ENCODE peak calls at places on chromosome 11, in seven cellular contexts. One of them, this sample, is unnamed.

GRCh38 chr11:74689666-74690065 is 41.6 kb downstream of the CHRDL2 start:
- DNase-seq in mesenchymal stem cell: no peak
- DNase-seq in H1: no peak
- DNase-seq in IMR-90: peak; percentile 66
- DNase-seq in trophoblast cell: no peak
- DNase-seq in mesendoderm: no peak
- DNase-seq in H9: no peak
- DNase-seq in this sample: no peak

GRCh38 chr11:33005175-33005574 is 10.5 kb upstream of the DEPDC7 start:
- DNase-seq in trophoblast cell: no peak
- DNase-seq in IMR-90: no peak
- DNase-seq in H9: no peak
- DNase-seq in mesendoderm: no peak
- DNase-seq in H1: no peak
- DNase-seq in mesenchymal stem cell: no peak
- DNase-seq in this sample: no peak

GRCh38 chr11:96279421-96280290 is 63.3 kb downstream of the MAML2 start:
- DNase-seq in IMR-90: peak; percentile 67
- DNase-seq in H9: no peak
- DNase-seq in H1: no peak
- DNase-seq in mesenchymal stem cell: peak; percentile 74
- DNase-seq in mesendoderm: no peak
- DNase-seq in trophoblast cell: peak; percentile 40
- DNase-seq in this sample: no peak

GRCh38 chr11:118980191-118980881 is 8.8 kb downstream of the FOXR1 start:
- DNase-seq in trophoblast cell: peak; percentile 48
- DNase-seq in H9: peak; percentile 71
- DNase-seq in mesenchymal stem cell: no peak
- DNase-seq in mesendoderm: peak; percentile 64
- DNase-seq in H1: no peak
- DNase-seq in IMR-90: no peak
- DNase-seq in this sample: no peak

GRCh38 chr11:33177676-33178336 is 16.5 kb upstream of the CSTF3 start:
- DNase-seq in trophoblast cell: no peak
- DNase-seq in IMR-90: no peak
- DNase-seq in mesenchymal stem cell: no peak
- DNase-seq in H9: peak; percentile 56
- DNase-seq in H1: no peak
- DNase-seq in mesendoderm: no peak
- DNase-seq in this sample: no peak

GRCh38 chr11:101129203-101129943 is at the start of gene PGR:
- DNase-seq in mesenchymal stem cell: peak; percentile 4
- DNase-seq in trophoblast cell: peak; percentile 22
- DNase-seq in IMR-90: no peak
- DNase-seq in mesendoderm: peak; percentile 42
- DNase-seq in H1: no peak
- DNase-seq in H9: peak; percentile 49
- DNase-seq in this sample: peak; percentile 17

GRCh38 chr11:126100681-126101080 is 38.0 kb upstream of the CDON start:
- DNase-seq in mesendoderm: no peak
- DNase-seq in mesenchymal stem cell: no peak
- DNase-seq in H9: no peak
- DNase-seq in H1: no peak
- DNase-seq in trophoblast cell: no peak
- DNase-seq in IMR-90: no peak
- DNase-seq in this sample: no peak

GRCh38 chr11:69637956-69638871 is 2.7 kb upstream of the CCND1 start:
- DNase-seq in H1: no peak
- DNase-seq in mesendoderm: peak; percentile 89
- DNase-seq in mesenchymal stem cell: peak; percentile 81
- DNase-seq in H9: peak; percentile 83
- DNase-seq in IMR-90: peak; percentile 65
- DNase-seq in trophoblast cell: peak; percentile 55
- DNase-seq in this sample: peak; percentile 77

GRCh38 chr11:21654091-21654490 is 538.8 kb upstream of the ANO5 start:
- DNase-seq in H1: no peak
- DNase-seq in H9: no peak
- DNase-seq in mesenchymal stem cell: no peak
- DNase-seq in IMR-90: no peak
- DNase-seq in mesendoderm: no peak
- DNase-seq in trophoblast cell: no peak
- DNase-seq in this sample: peak; percentile 5

GRCh38 chr11:1953489-1954284 is 6.6 kb downstream of the MRPL23 start:
- DNase-seq in H9: no peak
- DNase-seq in mesenchymal stem cell: no peak
- DNase-seq in H1: no peak
- DNase-seq in mesendoderm: no peak
- DNase-seq in IMR-90: no peak
- DNase-seq in trophoblast cell: no peak
- DNase-seq in this sample: no peak

GRCh38 chr11:62333768-62334167 is 3.5 kb upstream of the ASRGL1 start:
- DNase-seq in mesenchymal stem cell: no peak
- DNase-seq in mesendoderm: no peak
- DNase-seq in trophoblast cell: no peak
- DNase-seq in H9: no peak
- DNase-seq in IMR-90: no peak
- DNase-seq in H1: no peak
- DNase-seq in this sample: no peak

GRCh38 chr11:69018924-69019323 is 5.9 kb upstream of the MRGPRF start:
- DNase-seq in H9: no peak
- DNase-seq in mesenchymal stem cell: peak; percentile 24
- DNase-seq in IMR-90: peak; percentile 71
- DNase-seq in H1: no peak
- DNase-seq in mesendoderm: no peak
- DNase-seq in trophoblast cell: no peak
- DNase-seq in this sample: no peak

GRCh38 chr11:8009856-8010255 is 22.7 kb downstream of the EIF3F start:
- DNase-seq in trophoblast cell: no peak
- DNase-seq in H1: no peak
- DNase-seq in IMR-90: no peak
- DNase-seq in H9: no peak
- DNase-seq in mesendoderm: no peak
- DNase-seq in mesenchymal stem cell: no peak
- DNase-seq in this sample: no peak

GRCh38 chr11:69397732-69398131 is 83.7 kb upstream of the LINC01488 start:
- DNase-seq in IMR-90: no peak
- DNase-seq in mesenchymal stem cell: no peak
- DNase-seq in trophoblast cell: no peak
- DNase-seq in H9: no peak
- DNase-seq in H1: no peak
- DNase-seq in mesendoderm: no peak
- DNase-seq in this sample: no peak

GRCh38 chr11:9057032-9057431 is 34.4 kb downstream of the SCUBE2 start:
- DNase-seq in mesenchymal stem cell: no peak
- DNase-seq in IMR-90: peak; percentile 12
- DNase-seq in mesendoderm: no peak
- DNase-seq in H9: no peak
- DNase-seq in trophoblast cell: no peak
- DNase-seq in H1: no peak
- DNase-seq in this sample: no peak

GRCh38 chr11:110716361-110716760 is 4.1 kb upstream of the ARHGAP20 start:
- DNase-seq in trophoblast cell: peak; percentile 23
- DNase-seq in H1: no peak
- DNase-seq in H9: no peak
- DNase-seq in mesenchymal stem cell: peak; percentile 31
- DNase-seq in mesendoderm: no peak
- DNase-seq in IMR-90: peak; percentile 77
- DNase-seq in this sample: no peak

GRCh38 chr11:8767466-8768142 is 85.0 kb downstream of the RPL27A start:
- DNase-seq in trophoblast cell: peak; percentile 92
- DNase-seq in H9: no peak
- DNase-seq in mesendoderm: peak; percentile 76
- DNase-seq in mesenchymal stem cell: no peak
- DNase-seq in IMR-90: no peak
- DNase-seq in H1: no peak
- DNase-seq in this sample: no peak

GRCh38 chr11:118914178-118914918 is 11.4 kb downstream of the BCL9L start:
- DNase-seq in H9: peak; percentile 59
- DNase-seq in H1: no peak
- DNase-seq in mesendoderm: peak; percentile 51
- DNase-seq in IMR-90: no peak
- DNase-seq in trophoblast cell: no peak
- DNase-seq in mesenchymal stem cell: no peak
- DNase-seq in this sample: no peak

GRCh38 chr11:112227002-112227401 is 774 bp downstream of the PTS start:
- DNase-seq in H9: no peak
- DNase-seq in H1: no peak
- DNase-seq in trophoblast cell: peak; percentile 36
- DNase-seq in IMR-90: peak; percentile 48
- DNase-seq in mesenchymal stem cell: peak; percentile 58
- DNase-seq in mesendoderm: no peak
- DNase-seq in this sample: no peak

GRCh38 chr11:75981546-75981945 is 166.5 kb downstream of the UVRAG start:
- DNase-seq in H9: no peak
- DNase-seq in trophoblast cell: no peak
- DNase-seq in IMR-90: no peak
- DNase-seq in mesenchymal stem cell: no peak
- DNase-seq in mesendoderm: no peak
- DNase-seq in H1: no peak
- DNase-seq in this sample: no peak

GRCh38 chr11:75982309-75982708 is 167.3 kb downstream of the UVRAG start:
- DNase-seq in trophoblast cell: no peak
- DNase-seq in H1: no peak
- DNase-seq in mesenchymal stem cell: no peak
- DNase-seq in mesendoderm: peak; percentile 55
- DNase-seq in H9: no peak
- DNase-seq in IMR-90: no peak
- DNase-seq in this sample: no peak

DNA sequence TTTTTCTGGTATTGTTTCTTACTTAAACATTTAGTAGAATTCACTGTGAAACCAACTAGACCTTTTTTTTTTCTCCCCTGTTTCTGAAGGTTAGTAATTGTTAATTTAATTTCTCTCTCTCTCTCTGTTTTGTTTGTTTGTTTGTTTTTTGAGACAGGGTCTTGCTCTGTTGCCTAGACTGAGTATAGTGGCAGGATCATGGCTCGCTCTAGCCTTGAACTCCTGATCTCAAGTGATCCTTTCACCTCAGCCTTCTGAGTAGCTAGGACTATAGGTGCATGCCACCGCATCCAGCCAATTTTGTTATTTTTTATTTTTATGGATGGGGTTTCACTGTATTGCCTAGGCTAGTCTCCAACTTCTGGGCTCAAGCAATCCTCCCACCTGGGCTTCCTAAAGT is 165.0 kb downstream of the UVRAG start:
- DNase-seq in H9: no peak
- DNase-seq in trophoblast cell: no peak
- DNase-seq in IMR-90: no peak
- DNase-seq in mesenchymal stem cell: no peak
- DNase-seq in H1: no peak
- DNase-seq in mesendoderm: no peak
- DNase-seq in this sample: no peak
- H3K18ac ChIP-seq in H9: no peak overlapping the region
- H3K18ac ChIP-seq in trophoblast cell: no peak overlapping the region
- H3K18ac ChIP-seq in IMR-90: no peak overlapping the region
- H3K18ac ChIP-seq in mesenchymal stem cell: no peak overlapping the region
- H3K18ac ChIP-seq in H1: no peak overlapping the region
- H3K18ac ChIP-seq in mesendoderm: no peak overlapping the region
- H3K18ac ChIP-seq in this sample: no peak overlapping the region

DNA sequence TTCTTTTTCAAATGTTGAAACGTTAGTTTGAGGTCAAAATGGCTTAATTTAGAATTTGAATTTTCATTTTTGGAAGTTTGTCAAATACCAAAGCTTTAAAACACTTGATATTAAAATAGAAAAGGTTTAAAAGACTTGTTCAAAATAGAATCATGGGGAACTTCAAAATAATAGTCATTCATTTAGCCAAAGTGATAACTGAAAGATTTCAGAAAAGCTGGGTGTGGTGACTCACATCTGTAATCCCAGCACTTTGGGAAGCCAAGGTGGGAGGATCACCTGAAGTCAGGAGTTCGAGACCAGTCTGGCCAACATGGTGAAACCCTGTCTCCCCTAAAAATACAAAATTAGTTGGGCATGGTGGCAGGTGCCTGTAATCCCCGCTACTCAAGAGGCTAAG is 10.9 kb downstream of the GSTP1 start:
- DNase-seq in mesendoderm: no peak
- DNase-seq in trophoblast cell: no peak
- DNase-seq in IMR-90: no peak
- DNase-seq in H9: no peak
- DNase-seq in H1: no peak
- DNase-seq in mesenchymal stem cell: no peak
- DNase-seq in this sample: no peak
- H3K18ac ChIP-seq in mesendoderm: no peak overlapping the region
- H3K18ac ChIP-seq in trophoblast cell: no peak overlapping the region
- H3K18ac ChIP-seq in IMR-90: no peak overlapping the region
- H3K18ac ChIP-seq in H9: no peak overlapping the region
- H3K18ac ChIP-seq in H1: no peak overlapping the region
- H3K18ac ChIP-seq in mesenchymal stem cell: no peak overlapping the region
- H3K18ac ChIP-seq in this sample: no peak overlapping the region

DNA sequence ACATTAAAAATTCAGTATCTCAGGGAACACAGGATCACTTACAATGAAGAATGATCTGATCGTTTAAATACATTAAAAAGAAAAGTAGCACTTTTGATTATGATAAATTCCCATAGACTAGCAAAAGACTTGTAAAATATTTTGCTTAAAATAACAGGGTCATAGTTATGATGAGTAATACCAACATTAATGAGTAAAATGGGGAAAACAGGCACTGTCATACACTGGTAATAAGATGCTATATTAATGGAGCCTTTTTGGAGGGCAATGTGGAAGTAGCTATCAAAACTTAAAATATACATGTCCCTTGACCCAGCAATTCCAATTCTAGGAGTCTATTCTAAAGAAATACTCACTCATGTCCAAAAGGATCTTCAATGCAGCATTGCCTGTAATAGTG is 61.8 kb upstream of the CLNS1A start:
- DNase-seq in trophoblast cell: no peak
- DNase-seq in H1: no peak
- DNase-seq in mesendoderm: no peak
- DNase-seq in H9: no peak
- DNase-seq in mesenchymal stem cell: no peak
- DNase-seq in IMR-90: no peak
- DNase-seq in this sample: no peak
- H3K18ac ChIP-seq in trophoblast cell: no peak overlapping the region
- H3K18ac ChIP-seq in H1: no peak overlapping the region
- H3K18ac ChIP-seq in mesendoderm: no peak overlapping the region
- H3K18ac ChIP-seq in H9: no peak overlapping the region
- H3K18ac ChIP-seq in mesenchymal stem cell: no peak overlapping the region
- H3K18ac ChIP-seq in IMR-90: no peak overlapping the region
- H3K18ac ChIP-seq in this sample: no peak overlapping the region

DNA sequence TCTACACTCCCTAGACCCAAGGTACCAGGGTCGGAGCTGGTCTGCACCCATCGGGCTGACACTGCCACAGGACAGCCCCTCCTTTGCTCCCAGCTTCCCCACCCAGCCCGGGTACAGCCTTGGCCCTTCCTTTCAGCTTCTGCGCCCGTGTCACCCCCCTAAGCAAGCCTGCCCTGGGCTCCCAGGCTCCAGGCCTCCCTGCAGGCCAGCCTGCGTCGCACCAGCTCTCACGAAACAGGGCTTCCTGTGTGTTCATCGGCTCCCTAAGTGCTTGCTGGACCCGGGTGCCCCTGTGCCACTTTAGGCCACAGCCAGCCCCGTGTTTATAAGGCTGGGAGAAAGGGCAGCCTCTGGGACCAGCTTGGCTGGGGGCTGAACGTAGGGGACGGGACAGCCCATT is 21.1 kb downstream of the FLRT1 start:
- DNase-seq in mesendoderm: no peak
- DNase-seq in IMR-90: no peak
- DNase-seq in H9: no peak
- DNase-seq in mesenchymal stem cell: no peak
- DNase-seq in trophoblast cell: no peak
- DNase-seq in H1: no peak
- DNase-seq in this sample: no peak
- H3K18ac ChIP-seq in mesendoderm: no peak overlapping the region
- H3K18ac ChIP-seq in IMR-90: no peak overlapping the region
- H3K18ac ChIP-seq in H9: no peak overlapping the region
- H3K18ac ChIP-seq in mesenchymal stem cell: no peak overlapping the region
- H3K18ac ChIP-seq in trophoblast cell: no peak overlapping the region
- H3K18ac ChIP-seq in H1: no peak overlapping the region
- H3K18ac ChIP-seq in this sample: peak overlapping the region; percentile 11

This sample was measured in neuronal stem cell.